ENCODE peak calls at places on chromosomes 16 and 17, in five cellular contexts. L, A, U, R and C are unnamed samples. For H3K9me2, the result is how much of the 10 kb centered on the place peaks cover.

GRCh38 chr16:24800586-24800985 is 45.2 kb upstream of the SLC5A11 start:
- DNase-seq in L (no peak), A (no peak), U (peak), R (peak), C (peak)

GRCh38 chr16:67441907-67442306 is 11.0 kb downstream of the HSD11B2 start:
- DNase-seq in L (no peak), A (no peak), U (no peak), R (no peak), C (no peak)

GRCh38 chr17:44878627-44879221 is 20.5 kb downstream of the EFTUD2 start:
- DNase-seq in L (peak), A (peak), U (peak), R (peak), C (peak)

GRCh38 chr17:19418312-19418992 is 7.4 kb downstream of the RNF112 start:
- DNase-seq in L (no peak), A (peak), U (no peak), R (peak), C (peak)

GRCh38 chr17:69954241-69954933 is 120.6 kb upstream of the KCNJ16 start:
- DNase-seq in L (no peak), A (no peak), U (no peak), R (peak), C (no peak)

GRCh38 chr17:78875738-78876597 is 27.0 kb downstream of the CEP295NL start:
- DNase-seq in L (peak), A (no peak), U (no peak), R (peak), C (no peak)

GRCh38 chr17:48930435-48930873 is 14.2 kb downstream of the SNF8 start:
- DNase-seq in L (no peak), A (no peak), U (no peak), R (no peak), C (no peak)

GRCh38 chr17:59725691-59726090 is 18.2 kb downstream of the VMP1 start:
- DNase-seq in L (no peak), A (no peak), U (no peak), R (no peak), C (no peak)

GRCh38 chr17:78377858-78378224 is 608 bp upstream of the PGS1 start:
- DNase-seq in L (no peak), A (no peak), U (no peak), R (no peak), C (no peak)

GRCh38 chr16:64017789-64018188 is 1104.1 kb downstream of the CDH11 start:
- DNase-seq in L (no peak), A (no peak), U (no peak), R (no peak), C (no peak)

GRCh38 chr16:27452569-27453475 is 50.8 kb downstream of the IL21R start:
- DNase-seq in L (no peak), A (peak), U (no peak), R (no peak), C (no peak)

GRCh38 chr17:65074778-65075250 is 18.3 kb upstream of the GNA13 start:
- DNase-seq in L (peak), A (no peak), U (no peak), R (no peak), C (no peak)

GRCh38 chr16:49183911-49184310 is 97.7 kb downstream of the CBLN1 start:
- DNase-seq in L (peak), A (peak), U (peak), R (peak), C (peak)

GRCh38 chr17:29567362-29568330 is 809 bp upstream of the ABHD15 start:
- DNase-seq in L (peak), A (peak), U (peak), R (peak), C (peak)

GRCh38 chr17:76700627-76701470 is 9.9 kb downstream of the MXRA7 start:
- DNase-seq in L (peak), A (no peak), U (peak), R (no peak), C (no peak)

GRCh38 chr16:31713945-31714898 is 159.4 kb upstream of the ZNF267 start:
- DNase-seq in L (peak), A (no peak), U (peak), R (no peak), C (no peak)

GRCh38 chr17:57675427-57675826 is 69.7 kb downstream of the CCDC182 start:
- DNase-seq in L (no peak), A (no peak), U (no peak), R (no peak), C (no peak)

GRCh38 chr16:67403976-67404555 is 10.8 kb upstream of the TPPP3 start:
- DNase-seq in L (no peak), A (no peak), U (no peak), R (no peak), C (no peak)

GRCh38 chr17:7183433-7184090 is 4.4 kb upstream of the ASGR1 start:
- DNase-seq in L (peak), A (no peak), U (no peak), R (no peak), C (no peak)

GRCh38 chr16:54412777-54413455 is 126.3 kb upstream of the IRX3 start:
- DNase-seq in L (no peak), A (no peak), U (no peak), R (no peak), C (no peak)

GRCh38 chr16:23155445-23156049 is 6.3 kb upstream of the USP31 start:
- DNase-seq in L (no peak), A (peak), U (peak), R (peak), C (peak)

GRCh38 chr16:51919736-51920135 is 627.2 kb downstream of the TOX3 start:
- DNase-seq in L (no peak), A (no peak), U (no peak), R (no peak), C (no peak)

GRCh38 chr17:8210761-8211458 is 535 bp upstream of the AURKB start:
- DNase-seq in L (no peak), A (no peak), U (no peak), R (no peak), C (peak)

GRCh38 chr16:515175-515962 is 12.1 kb upstream of the CAPN15 start:
- DNase-seq in L (no peak), A (no peak), U (no peak), R (no peak), C (no peak)

GRCh38 chr17:31067699-31068184 is 27.0 kb upstream of the NF1 start:
- DNase-seq in L (no peak), A (no peak), U (no peak), R (peak), C (no peak)

GRCh38 chr17:49454050-49454449 is 39.4 kb upstream of the PHB1 start:
- DNase-seq in L (no peak), A (no peak), U (no peak), R (peak), C (no peak)

GRCh38 chr17:76390003-76390421 is 5.6 kb downstream of the SPHK1 start:
- DNase-seq in L (no peak), A (no peak), U (peak), R (no peak), C (peak)

GRCh38 chr16:3625911-3626732 is 14.7 kb upstream of the SLX4 start:
- DNase-seq in L (no peak), A (peak), U (no peak), R (no peak), C (peak)

GRCh38 chr17:49278076-49278475 is 47.5 kb upstream of the PHOSPHO1 start:
- DNase-seq in L (no peak), A (no peak), U (no peak), R (no peak), C (no peak)

GRCh38 chr17:46108120-46108519 is 85.1 kb downstream of the KANSL1 start:
- DNase-seq in L (no peak), A (no peak), U (no peak), R (peak), C (no peak)

GRCh38 chr17:46109603-46110189 is 83.5 kb downstream of the KANSL1 start:
- DNase-seq in L (no peak), A (no peak), U (no peak), R (peak), C (no peak)

GRCh38 chr17:46110219-46110618 is 83.0 kb downstream of the KANSL1 start:
- DNase-seq in L (no peak), A (no peak), U (no peak), R (no peak), C (no peak)

GRCh38 chr17:46108550-46109110 is 84.6 kb downstream of the KANSL1 start:
- DNase-seq in L (no peak), A (no peak), U (no peak), R (peak), C (no peak)

GRCh38 chr17:46106966-46107644 is 86.1 kb downstream of the KANSL1 start:
- DNase-seq in L (no peak), A (no peak), U (peak), R (no peak), C (no peak)
- H3K4me2 ChIP-seq in L (no peak), A (no peak), U (peak), R (no peak), C (no peak)

GRCh38 chr16:10390867-10391266 is 5.0 kb downstream of the ATF7IP2 start:
- DNase-seq in L (no peak), A (no peak), U (no peak), R (no peak), C (no peak)
- H3K9me2 ChIP-seq in L (under half), A (under half), U (under half), R (under half), C (under half)

DNA sequence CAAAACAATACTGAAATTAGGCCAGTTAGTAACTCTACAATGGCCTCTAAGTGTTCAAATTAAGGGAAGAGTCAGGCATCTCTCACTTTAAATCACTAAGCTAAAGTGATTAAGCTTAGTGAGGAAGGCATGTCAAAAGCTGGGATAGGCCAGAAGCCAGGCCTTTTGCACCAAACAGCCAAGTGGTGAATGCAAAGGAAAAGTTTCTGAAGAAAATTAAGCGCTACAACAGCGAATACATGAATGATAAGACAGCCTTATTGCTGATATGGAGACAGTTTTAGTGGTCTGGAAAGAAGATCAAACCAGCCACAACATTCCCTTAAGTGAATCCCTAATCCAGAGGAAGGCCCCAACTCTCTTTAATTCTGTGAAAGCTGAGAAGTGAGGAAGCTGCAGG is 12.1 kb downstream of the RFWD3 start:
- DNase-seq in L (no peak), A (no peak), U (no peak), R (no peak), C (no peak)
- H3K4me2 ChIP-seq in L (no peak), A (no peak), U (no peak), R (no peak), C (no peak)

DNA sequence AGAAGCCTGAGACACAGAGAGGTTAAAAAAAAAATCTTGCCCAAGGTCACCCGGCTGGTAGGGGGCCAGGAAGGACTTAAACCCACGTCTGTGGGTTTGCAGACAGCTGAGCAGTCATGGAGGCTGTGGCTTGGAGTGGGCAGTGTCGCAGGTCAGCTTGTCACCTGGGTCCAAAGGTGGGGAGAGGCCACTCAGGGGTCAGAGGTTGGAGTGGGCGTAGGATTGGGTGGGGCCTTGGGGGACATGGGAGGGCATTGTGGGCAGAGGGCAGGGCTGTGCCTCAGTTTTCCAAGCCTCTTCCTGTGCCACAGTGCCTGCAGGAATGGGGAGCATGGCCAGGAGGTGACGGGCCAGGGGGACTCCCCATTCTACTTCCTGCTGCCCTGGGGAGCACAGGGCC is 2.0 kb upstream of the NDRG4 start:
- DNase-seq in L (no peak), A (no peak), U (no peak), R (no peak), C (no peak)
- H3K9me2 ChIP-seq in L (under half), A (under half), U (under half), R (under half), C (under half)

DNA sequence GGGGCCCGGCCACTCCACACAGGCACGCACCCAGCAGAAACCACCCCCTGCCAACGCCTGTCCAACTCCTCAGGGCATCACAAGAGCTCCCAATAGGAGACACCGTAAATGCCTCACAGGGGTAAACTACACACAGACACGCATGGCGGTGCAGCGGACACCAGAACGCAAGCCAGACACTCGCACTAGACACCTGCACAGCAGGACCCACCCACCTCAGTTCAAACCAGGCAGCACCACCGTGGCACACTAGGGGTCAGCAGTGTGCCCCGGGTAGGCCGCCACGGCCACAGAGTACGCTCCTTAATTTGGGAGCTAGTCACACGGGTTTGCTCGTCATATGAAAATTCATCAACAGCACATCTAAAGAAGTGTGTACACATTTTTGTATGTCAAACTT is 3.4 kb downstream of the SLC38A10 start:
- DNase-seq in L (peak), A (peak), U (peak), R (peak), C (peak)
- H3K4me2 ChIP-seq in L (no peak), A (peak), U (no peak), R (no peak), C (no peak)

DNA sequence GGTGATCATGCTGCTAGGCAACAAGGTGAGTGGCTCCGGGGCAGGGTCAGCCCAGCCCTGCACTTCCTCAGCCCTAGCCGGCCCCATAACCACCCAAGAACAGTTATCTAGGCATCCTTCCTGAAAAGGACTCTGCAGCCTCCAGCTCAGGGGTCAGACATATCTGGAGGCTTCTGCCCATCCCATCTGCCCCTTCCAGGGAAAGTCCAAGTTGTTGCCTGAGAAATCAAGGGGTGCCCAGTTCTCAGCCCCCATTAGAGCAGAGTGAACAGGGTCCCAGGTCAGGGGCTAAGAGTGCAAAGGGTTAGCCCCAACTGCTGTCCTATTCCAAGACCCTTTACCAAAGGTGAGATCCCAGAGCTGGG is 4.1 kb upstream of the NHERF1 start:
- DNase-seq in L (no peak), A (no peak), U (no peak), R (no peak), C (no peak)
- H3K9me2 ChIP-seq in L (under half), A (under half), U (under half), R (under half), C (under half)

GRCh38 chr17:81428521-81428920 is 33.3 kb downstream of the BAHCC1 start:
- DNase-seq in L (no peak), A (no peak), U (no peak), R (no peak), C (no peak)

GRCh38 chr17:81429353-81429774 is 34.1 kb downstream of the BAHCC1 start:
- DNase-seq in L (peak), A (no peak), U (no peak), R (peak), C (no peak)

GRCh38 chr17:81428121-81428515 is 32.9 kb downstream of the BAHCC1 start:
- DNase-seq in L (peak), A (no peak), U (no peak), R (peak), C (no peak)

GRCh38 chr17:81428945-81429344 is 33.7 kb downstream of the BAHCC1 start:
- DNase-seq in L (no peak), A (no peak), U (no peak), R (no peak), C (no peak)

GRCh38 chr17:81429813-81430510 is 34.7 kb downstream of the BAHCC1 start:
- DNase-seq in L (peak), A (no peak), U (no peak), R (no peak), C (no peak)
- H3K4me2 ChIP-seq in L (peak), A (no peak), U (no peak), R (peak), C (no peak)

GRCh38 chr17:52140601-52141000 is 17.9 kb downstream of the CA10 start:
- DNase-seq in L (no peak), A (no peak), U (no peak), R (no peak), C (no peak)

GRCh38 chr17:52134641-52135040 is 23.9 kb downstream of the CA10 start:
- DNase-seq in L (no peak), A (no peak), U (no peak), R (peak), C (no peak)

GRCh38 chr17:52138752-52139151 is 19.8 kb downstream of the CA10 start:
- DNase-seq in L (no peak), A (no peak), U (no peak), R (no peak), C (no peak)

GRCh38 chr17:52138350-52138749 is 20.2 kb downstream of the CA10 start:
- DNase-seq in L (no peak), A (no peak), U (no peak), R (no peak), C (no peak)

DNA sequence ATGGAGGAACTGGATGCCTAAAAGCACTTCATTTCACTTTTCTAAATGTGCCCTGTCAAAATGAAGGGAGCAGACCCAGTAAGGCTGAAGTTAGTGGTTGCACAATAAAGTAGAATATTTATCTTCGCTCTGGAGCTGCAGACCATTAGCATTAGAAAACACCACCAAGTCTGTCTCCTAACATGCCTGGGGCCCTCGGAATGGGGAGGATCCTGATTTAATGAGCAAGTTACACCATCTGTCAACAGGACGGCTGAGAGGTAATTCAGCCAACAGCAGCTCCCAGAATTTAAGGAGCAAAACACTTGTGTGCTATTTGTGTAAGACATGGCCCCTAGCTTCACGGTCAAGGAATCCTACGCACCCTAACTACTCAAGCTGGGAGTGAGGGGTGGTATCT is 22.3 kb downstream of the CA10 start:
- DNase-seq in L (no peak), A (no peak), U (peak), R (no peak), C (no peak)
- H3K9me2 ChIP-seq in L (under half), A (under half), U (under half), R (under half), C (under half)